ENCODE peak calls at places on chromosome 2, in four cellular contexts. N is stimulated activated CD4-positive, alpha-beta T cell treated with anti-CD3 and anti-CD28 coated beads, Interleukin-4, amount 100 ng/mL, for 1 hour; Q is HTR-8/SVneo; Y is activated CD4-positive, alpha-beta T cell treated with anti-CD3 and anti-CD28 coated beads for 4 hours. K is an unnamed sample.

GRCh38 chr2:194917519-194917918 is 739.5 kb upstream of the SLC39A10 start:
- DNase-seq in Y (no peak), Q (no peak), N (no peak), K (no peak)

GRCh38 chr2:119739580-119740255 is 20.0 kb upstream of the PTPN4 start:
- DNase-seq in Y (no peak), Q (no peak), N (no peak), K (no peak)

GRCh38 chr2:8456149-8457091 is 225.4 kb upstream of the ID2 start:
- DNase-seq in Q (no peak), N (peak; percentile 60), Y (peak; percentile 41), K (no peak)

GRCh38 chr2:241666627-241667400 is 19.8 kb downstream of the DTYMK start:
- DNase-seq in Q (no peak), N (no peak), Y (no peak), K (no peak)

GRCh38 chr2:160388464-160389263 is 104.9 kb downstream of the RBMS1 start:
- DNase-seq in Q (no peak), N (peak; percentile 12), Y (peak; percentile 21), K (no peak)

GRCh38 chr2:15076668-15077067 is 444.2 kb downstream of the LRATD1 start:
- DNase-seq in N (no peak), Y (no peak), Q (no peak), K (no peak)

GRCh38 chr2:185782223-185782769 is 43.7 kb downstream of the FSIP2 start:
- DNase-seq in N (no peak), Q (no peak), Y (no peak), K (no peak)

GRCh38 chr2:468631-469310 is 180.9 kb upstream of the ALKAL2 start:
- DNase-seq in Q (no peak), N (no peak), Y (no peak), K (no peak)

GRCh38 chr2:69804416-69804815 is 25.0 kb upstream of the GMCL1 start:
- DNase-seq in Y (no peak), N (no peak), Q (no peak), K (no peak)

GRCh38 chr2:216404010-216404618 is 8.2 kb upstream of the SMARCAL1 start:
- DNase-seq in N (peak; percentile 52), Y (peak; percentile 53), Q (no peak), K (no peak)

GRCh38 chr2:133521146-133521745 is 47.0 kb downstream of the NCKAP5 start:
- DNase-seq in Q (no peak), N (no peak), Y (no peak), K (no peak)

GRCh38 chr2:23824777-23825212 is 102.1 kb downstream of the ATAD2B start:
- DNase-seq in Q (peak; percentile 29), Y (peak; percentile 56), N (no peak), K (no peak)

GRCh38 chr2:60423066-60423465 is 130.4 kb downstream of the BCL11A start:
- DNase-seq in N (no peak), Y (no peak), Q (no peak), K (no peak)

GRCh38 chr2:173990970-173991819 is 26.0 kb upstream of the SP3 start:
- DNase-seq in N (no peak), Y (no peak), Q (no peak), K (no peak)

GRCh38 chr2:19801367-19802087 is 100.3 kb downstream of the TTC32 start:
- DNase-seq in Y (no peak), Q (peak; percentile 94), N (no peak), K (no peak)

GRCh38 chr2:185823773-185824172 is 85.2 kb downstream of the FSIP2 start:
- DNase-seq in N (no peak), Q (no peak), Y (no peak), K (no peak)

GRCh38 chr2:74768401-74768914 is 65.5 kb upstream of the HK2 start:
- DNase-seq in Q (no peak), Y (no peak), N (no peak), K (no peak)

GRCh38 chr2:38155-38554 is 8.2 kb downstream of the FAM110C start:
- DNase-seq in Q (no peak), N (no peak), Y (no peak), K (no peak)

GRCh38 chr2:97673915-97674283 is 4.4 kb downstream of the C2orf92 start:
- DNase-seq in N (no peak), Y (no peak), Q (no peak), K (no peak)

GRCh38 chr2:55846426-55846825 is 77.2 kb downstream of the EFEMP1 start:
- DNase-seq in Y (no peak), Q (no peak), N (no peak), K (no peak)

GRCh38 chr2:73997813-73998212 is 13.1 kb downstream of the TET3 start:
- DNase-seq in Q (no peak), N (no peak), Y (no peak), K (peak; percentile 48)

GRCh38 chr2:74006424-74006823 is 21.7 kb downstream of the TET3 start:
- DNase-seq in N (no peak), Y (no peak), Q (no peak), K (peak; percentile 36)

GRCh38 chr2:3450385-3451031 is 68.8 kb downstream of the ADI1 start:
- DNase-seq in N (no peak), Q (no peak), Y (no peak), K (no peak)

GRCh38 chr2:101396352-101396717 is 9.0 kb upstream of the CREG2 start:
- DNase-seq in Y (no peak), Q (peak; percentile 67), N (no peak), K (no peak)

GRCh38 chr2:23639406-23639982 is 254.5 kb downstream of the KLHL29 start:
- DNase-seq in Y (no peak), Q (no peak), N (no peak), K (no peak)

GRCh38 chr2:191385416-191386160 is 140.4 kb downstream of the MYO1B start:
- DNase-seq in Q (no peak), Y (no peak), N (no peak), K (no peak)

GRCh38 chr2:172293952-172294351 is 133.4 kb upstream of the ITGA6 start:
- DNase-seq in Y (no peak), N (no peak), Q (no peak), K (no peak)

GRCh38 chr2:142188562-142188961 is 57.7 kb upstream of the LRP1B start:
- DNase-seq in Y (no peak), Q (no peak), N (no peak), K (no peak)

GRCh38 chr2:72173640-72174321 is 26.1 kb upstream of the CYP26B1 start:
- DNase-seq in N (no peak), Q (no peak), Y (no peak), K (no peak)